ENCODE peak calls at places on chromosomes 12 and 14, in six cellular contexts. R, H, L, C, V and U are unnamed samples.

GRCh38 chr14:100434033-100434601 is 111.0 kb downstream of the SLC25A47 start:
- DNase-seq in R (no peak), H (no peak), L (no peak), C (no peak), V (no peak), U (no peak)

GRCh38 chr12:52230364-52231281 is 2.4 kb upstream of the KRT7 start:
- DNase-seq in R (no peak), H (no peak), L (peak), C (no peak), V (no peak), U (no peak)

GRCh38 chr12:45232771-45233372 is 17.0 kb downstream of the ANO6 start:
- DNase-seq in R (peak), H (no peak), L (peak), C (no peak), V (no peak), U (no peak)

GRCh38 chr12:113479578-113480335 is 8.1 kb upstream of the LHX5 start:
- DNase-seq in R (no peak), H (no peak), L (peak), C (no peak), V (peak), U (peak)

GRCh38 chr14:39372656-39373055 is 59.6 kb downstream of the FBXO33 start:
- DNase-seq in R (no peak), H (no peak), L (peak), C (no peak), V (no peak), U (no peak)

GRCh38 chr12:130263996-130264395 is 73.7 kb upstream of the PIWIL1 start:
- DNase-seq in R (no peak), H (no peak), L (no peak), C (no peak), V (no peak), U (no peak)

GRCh38 chr12:19110541-19110940 is 19.0 kb upstream of the PLEKHA5 start:
- DNase-seq in R (no peak), H (no peak), L (peak), C (no peak), V (no peak), U (no peak)

GRCh38 chr12:3222935-3223334 is 145.8 kb downstream of the TSPAN9 start:
- DNase-seq in R (no peak), H (peak), L (no peak), C (no peak), V (no peak), U (no peak)

GRCh38 chr14:106094654-106095189 is 568.3 kb downstream of the TMEM121 start:
- DNase-seq in R (no peak), H (no peak), L (no peak), C (peak), V (no peak), U (no peak)

DNA sequence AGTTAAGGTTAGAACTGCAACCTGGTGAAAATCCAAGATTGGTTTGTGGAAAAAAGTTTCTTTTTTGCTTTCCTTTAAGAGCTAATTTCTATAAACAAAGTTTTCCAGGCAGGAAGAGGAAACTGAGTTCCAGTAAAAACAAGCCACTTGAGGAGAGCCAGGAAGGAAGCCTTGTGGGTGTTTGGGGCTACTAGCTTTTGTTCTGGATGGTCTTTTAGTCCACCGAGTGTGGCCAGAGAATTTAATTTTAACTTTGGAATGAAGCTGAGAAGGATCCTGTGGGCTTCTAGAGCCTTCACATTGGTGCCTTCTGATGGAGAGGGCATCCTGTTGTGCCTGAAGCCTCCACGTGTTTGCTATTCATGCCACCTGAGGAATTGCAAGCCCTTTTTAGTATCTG is 327.9 kb downstream of the C12orf75 start:
- DNase-seq in R (no peak), H (no peak), L (no peak), C (no peak), V (no peak), U (no peak)
- H3K27ac ChIP-seq in R (peak), H (no peak), L (no peak), C (no peak), V (no peak), U (no peak)

DNA sequence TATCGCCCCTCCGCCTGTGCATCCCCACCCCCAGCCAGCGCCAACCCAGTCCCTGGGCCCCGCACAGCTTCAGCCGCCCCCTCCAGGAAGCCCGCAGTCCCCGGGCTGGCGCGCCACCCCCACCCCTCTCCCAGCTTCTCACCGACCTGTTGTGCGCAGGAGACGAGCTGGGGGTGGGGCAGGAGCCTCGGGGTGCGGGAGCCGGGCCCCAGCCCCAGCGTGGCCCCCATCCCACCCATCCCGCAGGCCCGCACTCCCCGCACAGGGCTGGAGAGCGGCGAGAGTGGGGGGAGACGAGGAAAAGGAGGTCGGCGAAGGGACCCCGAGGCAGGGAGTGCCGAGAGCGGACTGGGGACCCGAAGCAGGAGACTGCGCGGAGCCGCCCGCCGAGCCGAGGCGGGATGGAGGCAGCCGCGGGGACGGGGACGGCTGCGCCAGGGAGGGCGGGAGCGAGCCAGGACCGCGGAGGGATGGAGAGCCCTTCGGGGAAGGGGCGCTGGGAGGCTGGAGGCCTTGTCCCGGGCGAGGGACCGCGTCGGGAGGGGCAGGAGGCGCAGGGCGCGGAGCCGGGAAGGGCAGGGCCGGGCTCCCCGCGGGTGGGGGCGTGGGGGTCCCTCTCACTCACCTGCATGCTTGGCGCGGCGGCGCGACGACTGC is 498 bp downstream of the PIANP start:
- DNase-seq in R (no peak), H (no peak), L (peak), C (peak), V (no peak), U (no peak)
- H3K4me3 ChIP-seq in R (peak), H (peak), L (peak), C (peak), V (no peak), U (peak)

GRCh38 chr14:89418452-89418851 is 1.4 kb upstream of the FOXN3 start:
- DNase-seq in R (no peak), H (peak), L (peak), C (peak), V (no peak), U (no peak)

GRCh38 chr14:89420502-89420901 is 3.5 kb upstream of the FOXN3 start:
- DNase-seq in R (no peak), H (no peak), L (no peak), C (no peak), V (no peak), U (no peak)

GRCh38 chr14:89418976-89419375 is 1.9 kb upstream of the FOXN3 start:
- DNase-seq in R (no peak), H (no peak), L (no peak), C (no peak), V (no peak), U (no peak)

GRCh38 chr14:89422181-89422951 is 5.3 kb upstream of the FOXN3 start:
- DNase-seq in R (no peak), H (no peak), L (no peak), C (no peak), V (no peak), U (no peak)

DNA sequence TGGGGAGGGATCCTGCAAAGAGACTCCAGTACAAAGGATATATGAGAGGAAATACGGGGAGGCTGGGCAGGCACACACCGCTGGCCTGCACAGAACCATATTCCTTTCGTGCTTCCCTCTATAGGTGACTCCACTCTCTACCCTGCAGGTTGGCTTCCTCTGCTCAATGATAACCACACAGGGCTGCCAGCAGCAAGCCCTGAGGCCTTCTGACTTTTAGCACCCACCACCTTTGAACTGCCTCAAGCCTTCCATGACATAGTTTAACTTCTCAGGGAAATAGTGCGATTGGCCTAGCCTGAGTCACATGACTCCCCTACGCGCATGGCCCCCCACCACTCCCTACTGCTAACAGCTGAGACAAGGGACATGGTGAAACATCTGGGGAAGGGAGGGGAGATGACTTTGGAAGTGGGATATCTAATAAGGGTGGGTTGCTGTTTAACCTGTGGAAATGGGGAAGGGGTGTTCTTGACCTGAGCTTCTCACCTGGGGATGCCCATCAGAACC is 3.0 kb upstream of the FOXN3 start:
- DNase-seq in R (no peak), H (no peak), L (no peak), C (no peak), V (no peak), U (no peak)
- H3K27ac ChIP-seq in R (no peak), H (no peak), L (no peak), C (no peak), V (no peak), U (no peak)

GRCh38 chr12:15788266-15789214 is 648 bp downstream of the EPS8 start:
- DNase-seq in R (peak), H (no peak), L (peak), C (peak), V (peak), U (peak)

GRCh38 chr12:15782667-15783066 is 6.5 kb downstream of the EPS8 start:
- DNase-seq in R (no peak), H (no peak), L (no peak), C (no peak), V (no peak), U (no peak)

GRCh38 chr12:15783288-15783687 is 5.9 kb downstream of the EPS8 start:
- DNase-seq in R (no peak), H (no peak), L (no peak), C (no peak), V (no peak), U (no peak)

GRCh38 chr12:15789215-15790171 is at the start of gene EPS8:
- DNase-seq in R (peak), H (peak), L (peak), C (peak), V (peak), U (peak)

DNA sequence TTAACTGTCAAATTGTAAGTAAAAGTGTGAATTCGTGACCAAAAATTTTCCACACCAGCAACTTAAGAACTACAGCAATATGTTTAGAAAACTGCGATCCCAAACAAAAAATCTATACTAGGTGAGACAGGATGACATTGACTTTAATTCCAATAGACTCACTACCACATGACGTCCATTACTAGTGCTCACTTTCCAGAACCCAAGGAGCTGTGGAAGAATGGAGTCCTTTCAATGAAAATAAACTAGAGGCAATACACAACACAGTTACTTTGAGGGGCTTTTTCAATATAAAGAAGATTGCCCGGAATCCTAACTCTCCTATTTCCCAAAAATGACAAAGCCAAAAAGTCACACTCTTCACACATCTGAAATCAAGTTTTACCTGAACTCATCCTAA is 1.4 kb downstream of the EPS8 start:
- DNase-seq in R (no peak), H (no peak), L (peak), C (no peak), V (no peak), U (no peak)
- H3K4me3 ChIP-seq in R (peak), H (no peak), L (peak), C (peak), V (peak), U (peak)

GRCh38 chr12:11970155-11970520 is 100.6 kb upstream of the BCL2L14 start:
- DNase-seq in R (no peak), H (no peak), L (no peak), C (no peak), V (no peak), U (no peak)
- H3K27ac ChIP-seq in R (no peak), H (no peak), L (no peak), C (no peak), V (no peak), U (no peak)